ENCODE peak calls at places on chromosome 16, in six cellular contexts. One of them, this sample, is unnamed.

GRCh38 chr16:10880609-10881452 is 3.8 kb downstream of the CIITA start:
- DNase-seq in heart left ventricle: no peak
- DNase-seq in body of pancreas: no peak
- DNase-seq in IMR-90: no peak
- DNase-seq in stomach: no peak
- DNase-seq in A549: no peak
- DNase-seq in this sample: no peak

GRCh38 chr16:3690991-3691720 is 26.2 kb downstream of the TRAP1 start:
- DNase-seq in heart left ventricle: no peak
- DNase-seq in body of pancreas: no peak
- DNase-seq in IMR-90: no peak
- DNase-seq in stomach: no peak
- DNase-seq in A549: peak
- DNase-seq in this sample: peak

GRCh38 chr16:53091508-53092211 is 36.9 kb downstream of the CHD9 start:
- DNase-seq in heart left ventricle: peak
- DNase-seq in body of pancreas: peak
- DNase-seq in IMR-90: peak
- DNase-seq in stomach: peak
- DNase-seq in A549: no peak
- DNase-seq in this sample: no peak

GRCh38 chr16:27232061-27232841 is 28.9 kb downstream of the KDM8 start:
- DNase-seq in heart left ventricle: peak
- DNase-seq in body of pancreas: no peak
- DNase-seq in IMR-90: no peak
- DNase-seq in stomach: no peak
- DNase-seq in A549: no peak
- DNase-seq in this sample: no peak

GRCh38 chr16:77288222-77288621 is 89.0 kb downstream of the SYCE1L start:
- DNase-seq in heart left ventricle: no peak
- DNase-seq in body of pancreas: no peak
- DNase-seq in IMR-90: peak
- DNase-seq in stomach: no peak
- DNase-seq in A549: peak
- DNase-seq in this sample: no peak

GRCh38 chr16:50680907-50681885 is at the start of gene SNX20:
- DNase-seq in heart left ventricle: peak
- DNase-seq in body of pancreas: no peak
- DNase-seq in IMR-90: no peak
- DNase-seq in stomach: peak
- DNase-seq in A549: no peak
- DNase-seq in this sample: no peak

GRCh38 chr16:3612510-3613466 is 1.4 kb upstream of the SLX4 start:
- DNase-seq in heart left ventricle: no peak
- DNase-seq in body of pancreas: no peak
- DNase-seq in IMR-90: no peak
- DNase-seq in stomach: peak
- DNase-seq in A549: no peak
- DNase-seq in this sample: no peak

GRCh38 chr16:13436641-13437423 is 483.1 kb upstream of the ERCC4 start:
- DNase-seq in heart left ventricle: no peak
- DNase-seq in body of pancreas: no peak
- DNase-seq in IMR-90: no peak
- DNase-seq in stomach: no peak
- DNase-seq in A549: peak
- DNase-seq in this sample: no peak

GRCh38 chr16:86791287-86792074 is 213.1 kb downstream of the FOXL1 start:
- DNase-seq in heart left ventricle: no peak
- DNase-seq in body of pancreas: no peak
- DNase-seq in IMR-90: no peak
- DNase-seq in stomach: no peak
- DNase-seq in A549: no peak
- DNase-seq in this sample: no peak

GRCh38 chr16:54985668-54986067 is 55.0 kb downstream of the IRX5 start:
- DNase-seq in heart left ventricle: no peak
- DNase-seq in body of pancreas: no peak
- DNase-seq in IMR-90: no peak
- DNase-seq in stomach: no peak
- DNase-seq in A549: no peak
- DNase-seq in this sample: no peak

GRCh38 chr16:88770459-88771293 is 14.3 kb downstream of the PIEZO1 start:
- DNase-seq in heart left ventricle: peak
- DNase-seq in body of pancreas: peak
- DNase-seq in IMR-90: peak
- DNase-seq in stomach: peak
- DNase-seq in A549: peak
- DNase-seq in this sample: peak

GRCh38 chr16:3971261-3971660 is 90.7 kb upstream of the CREBBP start:
- DNase-seq in heart left ventricle: no peak
- DNase-seq in body of pancreas: no peak
- DNase-seq in IMR-90: peak
- DNase-seq in stomach: no peak
- DNase-seq in A549: peak
- DNase-seq in this sample: no peak

DNA sequence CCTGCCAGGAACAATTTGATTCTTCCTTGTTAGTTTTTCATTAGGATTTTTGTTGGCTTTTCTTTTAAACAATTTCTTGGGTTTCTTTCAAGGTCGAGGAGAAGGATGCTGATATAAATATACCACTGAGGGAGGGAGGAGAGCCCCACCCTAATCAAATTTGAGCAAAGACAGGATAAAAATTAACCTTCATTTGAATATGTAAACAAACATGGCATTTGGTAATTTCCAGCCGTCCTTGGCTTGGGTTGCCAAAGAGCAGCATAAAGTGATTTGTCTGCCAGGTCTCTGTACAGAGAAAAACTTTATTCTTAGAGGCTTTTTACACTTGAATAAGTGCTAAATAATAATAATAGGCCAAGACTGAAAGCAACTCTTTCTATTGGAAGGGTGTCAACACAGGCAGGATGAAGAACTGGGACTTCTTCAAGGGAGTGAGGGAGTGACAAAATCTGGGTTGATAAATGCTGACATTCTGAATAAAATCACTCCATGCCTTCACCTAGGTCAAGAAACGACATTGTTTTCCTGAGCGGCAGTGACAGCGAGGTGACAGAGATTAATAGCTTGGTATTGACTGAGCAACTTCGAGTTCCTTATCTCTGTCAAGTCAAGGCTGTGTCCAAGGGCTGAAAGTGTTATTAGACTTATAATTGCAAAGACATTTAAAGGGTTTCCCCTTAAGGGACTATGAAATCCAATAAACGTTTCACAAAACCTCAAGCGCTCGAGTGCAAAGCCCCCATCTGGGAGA is 269.4 kb upstream of the N4BP1 start:
- DNase-seq in heart left ventricle: no peak
- DNase-seq in body of pancreas: no peak
- DNase-seq in IMR-90: no peak
- DNase-seq in stomach: no peak
- DNase-seq in A549: no peak
- DNase-seq in this sample: no peak
- TF ChIP-seq POLR2A in heart left ventricle: no peak
- TF ChIP-seq POLR2A in body of pancreas: no peak
- TF ChIP-seq POLR2A in IMR-90: no peak
- TF ChIP-seq POLR2A in stomach: no peak
- TF ChIP-seq POLR2A in A549: no peak
- TF ChIP-seq POLR2A in this sample: no peak

DNA sequence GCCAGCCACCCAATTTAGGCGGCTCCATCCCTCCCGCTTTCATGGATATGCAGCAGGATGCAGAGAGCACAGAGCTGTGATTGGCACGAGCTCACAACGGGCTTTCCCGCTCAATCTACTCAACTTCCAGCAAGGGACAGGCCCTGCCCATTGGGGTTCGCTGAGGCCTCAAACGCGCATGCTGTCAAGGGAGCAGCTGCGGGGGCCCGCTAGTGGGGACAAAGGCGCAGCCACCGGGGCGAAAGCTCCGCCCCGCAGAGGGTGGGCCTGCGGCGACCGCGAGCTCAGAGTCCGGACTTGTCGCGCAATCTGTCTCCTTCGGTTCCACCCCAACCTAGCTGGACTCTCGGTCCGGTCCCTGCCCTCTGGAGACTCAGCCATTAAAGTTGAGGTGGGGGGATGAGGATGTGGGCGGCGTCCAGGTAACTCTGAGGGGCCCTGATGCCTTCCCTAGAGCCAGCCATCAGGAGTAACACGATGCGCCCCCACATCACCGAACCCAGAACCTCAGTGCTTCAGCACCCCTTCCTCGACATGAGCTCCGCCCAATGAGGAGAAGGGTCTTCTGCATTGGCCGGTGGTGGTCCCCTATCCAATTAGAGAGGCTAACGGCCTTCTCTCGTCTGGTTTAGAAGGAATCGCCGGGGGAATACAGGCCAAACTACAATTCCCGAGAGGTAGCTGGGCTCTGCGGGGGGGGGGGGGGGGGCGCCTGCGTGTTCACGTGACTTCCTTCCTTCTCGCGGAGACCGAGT is 489 bp upstream of the NFATC3 start:
- DNase-seq in heart left ventricle: peak
- DNase-seq in body of pancreas: peak
- DNase-seq in IMR-90: peak
- DNase-seq in stomach: peak
- DNase-seq in A549: peak
- DNase-seq in this sample: peak
- TF ChIP-seq POLR2A in heart left ventricle: no peak
- TF ChIP-seq POLR2A in body of pancreas: peak
- TF ChIP-seq POLR2A in IMR-90: peak
- TF ChIP-seq POLR2A in stomach: no peak
- TF ChIP-seq POLR2A in A549: peak
- TF ChIP-seq POLR2A in this sample: peak

DNA sequence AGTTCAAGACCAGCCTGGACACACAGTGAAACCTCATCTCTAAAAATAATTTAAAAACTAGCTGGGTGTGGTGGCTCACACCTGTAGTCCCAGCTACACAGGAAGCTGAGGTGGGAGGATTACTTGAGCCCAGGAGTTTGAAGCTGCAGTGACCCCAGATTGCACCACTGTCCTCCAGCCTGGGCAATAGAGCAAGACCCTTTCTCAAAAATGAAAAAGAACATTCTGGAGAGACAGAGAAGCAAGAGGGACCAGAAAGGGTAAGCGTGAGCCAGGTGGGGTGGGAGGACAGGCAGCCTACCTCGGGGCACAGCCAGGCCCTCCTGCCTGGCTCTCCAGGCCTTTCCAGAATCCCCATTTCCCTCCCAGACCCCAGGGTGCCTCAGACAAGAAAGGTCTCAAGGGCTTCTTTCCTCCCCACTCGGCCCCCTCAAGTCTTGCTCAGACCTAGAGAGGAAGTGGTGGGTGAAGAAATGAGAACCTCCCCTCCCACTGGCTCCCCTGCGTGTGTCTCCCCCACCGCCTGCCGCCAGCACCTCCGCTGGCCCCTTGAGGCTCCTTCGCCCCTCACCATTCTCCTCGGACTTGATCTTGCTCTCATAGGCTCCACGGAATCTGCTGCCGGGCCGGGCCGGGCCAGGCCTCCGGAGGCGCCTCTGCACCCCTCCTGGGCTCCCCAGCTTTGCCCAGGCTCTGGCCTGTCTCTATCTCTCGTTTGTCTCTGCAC is 501 bp downstream of the C16orf54 start:
- DNase-seq in heart left ventricle: no peak
- DNase-seq in body of pancreas: no peak
- DNase-seq in IMR-90: no peak
- DNase-seq in stomach: no peak
- DNase-seq in A549: no peak
- DNase-seq in this sample: no peak
- TF ChIP-seq POLR2A in heart left ventricle: no peak
- TF ChIP-seq POLR2A in body of pancreas: no peak
- TF ChIP-seq POLR2A in IMR-90: no peak
- TF ChIP-seq POLR2A in stomach: no peak
- TF ChIP-seq POLR2A in A549: no peak
- TF ChIP-seq POLR2A in this sample: no peak

DNA sequence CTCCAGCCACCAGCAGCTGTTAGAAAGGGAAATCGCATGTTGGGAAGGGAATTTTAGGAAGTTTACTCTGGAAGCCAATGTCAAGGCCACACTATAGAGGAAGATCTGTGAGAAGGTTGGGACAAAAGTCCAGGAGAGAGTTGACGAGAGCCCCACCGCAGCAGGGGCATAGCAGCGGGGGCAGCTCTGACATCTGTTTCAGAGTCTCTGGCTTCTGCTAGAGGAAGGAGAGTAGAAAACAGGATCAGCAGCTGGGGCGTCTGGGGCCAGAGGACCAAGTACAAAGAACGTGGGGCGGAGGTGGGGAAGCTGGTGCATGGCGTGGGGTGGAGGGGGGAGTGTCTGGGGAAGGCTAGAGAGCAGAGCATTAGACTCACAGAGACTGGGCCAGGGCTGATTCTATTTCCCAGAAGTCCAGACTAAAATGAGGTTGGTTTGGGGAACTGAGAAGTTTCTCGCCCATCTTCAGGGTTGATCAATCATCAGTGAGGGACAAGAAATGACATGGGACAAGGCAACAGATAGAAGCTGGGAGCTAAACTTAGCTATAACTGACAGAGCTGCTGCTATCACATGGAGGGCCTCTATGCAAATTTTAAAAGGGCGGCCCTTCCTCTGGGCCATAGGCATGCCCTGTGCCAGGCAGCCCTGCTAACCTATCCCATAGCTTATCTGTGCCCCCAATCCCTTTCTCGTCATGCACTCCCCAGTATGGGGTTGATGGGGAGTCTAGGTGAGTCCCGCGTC is 1.2 kb downstream of the RABEP2 start:
- DNase-seq in heart left ventricle: peak
- DNase-seq in body of pancreas: peak
- DNase-seq in IMR-90: no peak
- DNase-seq in stomach: peak
- DNase-seq in A549: no peak
- DNase-seq in this sample: no peak
- TF ChIP-seq POLR2A in heart left ventricle: no peak
- TF ChIP-seq POLR2A in body of pancreas: no peak
- TF ChIP-seq POLR2A in IMR-90: no peak
- TF ChIP-seq POLR2A in stomach: no peak
- TF ChIP-seq POLR2A in A549: no peak
- TF ChIP-seq POLR2A in this sample: no peak

DNA sequence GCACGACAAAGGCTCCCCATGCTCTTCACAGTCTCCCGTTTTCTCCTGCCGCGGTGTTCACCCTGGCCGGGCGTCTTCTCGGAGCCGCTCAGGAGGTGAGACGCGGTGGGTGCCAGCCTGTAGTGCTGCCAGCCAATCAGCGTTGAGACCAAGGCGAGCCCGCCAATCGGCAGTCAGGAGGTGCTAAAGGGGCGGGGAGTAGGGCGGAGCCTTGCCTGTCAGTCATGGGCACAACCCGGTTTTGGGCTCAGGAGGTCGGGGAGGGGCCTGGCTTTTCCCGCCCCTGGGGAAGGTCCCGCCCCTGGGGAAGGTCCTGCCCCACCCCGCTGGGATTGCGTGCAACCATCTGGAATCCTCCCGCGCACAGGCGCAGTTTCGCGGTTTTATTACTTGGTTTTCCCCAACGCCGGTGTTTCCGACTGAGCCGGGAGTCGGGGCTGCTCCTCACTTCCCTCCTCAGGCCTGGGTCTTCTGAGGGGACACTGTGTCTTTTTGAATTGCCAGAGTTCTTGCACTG is at the start of gene PRDM7:
- DNase-seq in heart left ventricle: peak
- DNase-seq in body of pancreas: peak
- DNase-seq in IMR-90: peak
- DNase-seq in stomach: peak
- DNase-seq in A549: peak
- DNase-seq in this sample: peak
- TF ChIP-seq POLR2A in heart left ventricle: no peak
- TF ChIP-seq POLR2A in body of pancreas: peak
- TF ChIP-seq POLR2A in IMR-90: no peak
- TF ChIP-seq POLR2A in stomach: no peak
- TF ChIP-seq POLR2A in A549: peak
- TF ChIP-seq POLR2A in this sample: no peak

GRCh38 chr16:67660564-67661028 is at the start of gene PARD6A:
- DNase-seq in heart left ventricle: peak
- DNase-seq in body of pancreas: peak
- DNase-seq in IMR-90: peak
- DNase-seq in stomach: peak
- DNase-seq in A549: peak
- DNase-seq in this sample: peak
- TF ChIP-seq POLR2A in heart left ventricle: no peak
- TF ChIP-seq POLR2A in body of pancreas: peak
- TF ChIP-seq POLR2A in IMR-90: peak
- TF ChIP-seq POLR2A in stomach: no peak
- TF ChIP-seq POLR2A in A549: no peak
- TF ChIP-seq POLR2A in this sample: peak

This sample was measured in erythroblast.